ENCODE peak calls at places on chromosomes 13 and 19, in eight cellular contexts. One of them, this sample, is unnamed.

GRCh38 chr13:98839826-98840769 is 87.6 kb upstream of the SLC15A1 start:
- DNase-seq in activated B cell treated with CpG ODN at 0.5 μM for 24 hours: peak
- DNase-seq in hepatocyte: peak
- DNase-seq in cardiac fibroblast: peak
- DNase-seq in breast epithelium: no peak
- DNase-seq in AG09319: no peak
- DNase-seq in brain microvascular endothelial cell: peak
- DNase-seq in neural crest cell: peak
- DNase-seq in this sample: peak

GRCh38 chr19:40279120-40279551 is 6.0 kb downstream of the AKT2 start:
- DNase-seq in activated B cell treated with CpG ODN at 0.5 μM for 24 hours: no peak
- DNase-seq in hepatocyte: peak
- DNase-seq in cardiac fibroblast: peak
- DNase-seq in breast epithelium: no peak
- DNase-seq in AG09319: no peak
- DNase-seq in brain microvascular endothelial cell: peak
- DNase-seq in neural crest cell: no peak
- DNase-seq in this sample: no peak

GRCh38 chr13:112702983-112703379 is 13.1 kb downstream of the ATP11A start:
- DNase-seq in activated B cell treated with CpG ODN at 0.5 μM for 24 hours: no peak
- DNase-seq in hepatocyte: peak
- DNase-seq in cardiac fibroblast: no peak
- DNase-seq in breast epithelium: no peak
- DNase-seq in AG09319: no peak
- DNase-seq in brain microvascular endothelial cell: no peak
- DNase-seq in neural crest cell: no peak
- DNase-seq in this sample: no peak

GRCh38 chr13:113742000-113742441 is 17.0 kb upstream of the TMEM255B start:
- DNase-seq in activated B cell treated with CpG ODN at 0.5 μM for 24 hours: no peak
- DNase-seq in hepatocyte: peak
- DNase-seq in cardiac fibroblast: peak
- DNase-seq in breast epithelium: no peak
- DNase-seq in AG09319: no peak
- DNase-seq in brain microvascular endothelial cell: no peak
- DNase-seq in neural crest cell: no peak
- DNase-seq in this sample: peak

GRCh38 chr19:34851277-34851804 is 75.4 kb upstream of the ZNF30 start:
- DNase-seq in activated B cell treated with CpG ODN at 0.5 μM for 24 hours: no peak
- DNase-seq in hepatocyte: peak
- DNase-seq in cardiac fibroblast: no peak
- DNase-seq in breast epithelium: no peak
- DNase-seq in AG09319: no peak
- DNase-seq in brain microvascular endothelial cell: no peak
- DNase-seq in neural crest cell: no peak
- DNase-seq in this sample: peak

GRCh38 chr19:53910170-53910518 is 1.1 kb downstream of the CACNG7 start:
- DNase-seq in activated B cell treated with CpG ODN at 0.5 μM for 24 hours: no peak
- DNase-seq in hepatocyte: peak
- DNase-seq in cardiac fibroblast: peak
- DNase-seq in breast epithelium: no peak
- DNase-seq in AG09319: no peak
- DNase-seq in brain microvascular endothelial cell: no peak
- DNase-seq in neural crest cell: no peak
- DNase-seq in this sample: no peak

GRCh38 chr19:29662604-29663404 is 2.5 kb upstream of the PLEKHF1 start:
- DNase-seq in activated B cell treated with CpG ODN at 0.5 μM for 24 hours: no peak
- DNase-seq in hepatocyte: peak
- DNase-seq in cardiac fibroblast: peak
- DNase-seq in breast epithelium: peak
- DNase-seq in AG09319: peak
- DNase-seq in brain microvascular endothelial cell: peak
- DNase-seq in neural crest cell: no peak
- DNase-seq in this sample: peak

GRCh38 chr13:30585748-30586262 is 31.9 kb upstream of the USPL1 start:
- DNase-seq in activated B cell treated with CpG ODN at 0.5 μM for 24 hours: no peak
- DNase-seq in hepatocyte: no peak
- DNase-seq in cardiac fibroblast: peak
- DNase-seq in breast epithelium: no peak
- DNase-seq in AG09319: no peak
- DNase-seq in brain microvascular endothelial cell: peak
- DNase-seq in neural crest cell: no peak
- DNase-seq in this sample: no peak

GRCh38 chr19:19544257-19545127 is 6.4 kb downstream of the CILP2 start:
- DNase-seq in activated B cell treated with CpG ODN at 0.5 μM for 24 hours: no peak
- DNase-seq in hepatocyte: no peak
- DNase-seq in cardiac fibroblast: no peak
- DNase-seq in breast epithelium: no peak
- DNase-seq in AG09319: no peak
- DNase-seq in brain microvascular endothelial cell: no peak
- DNase-seq in neural crest cell: no peak
- DNase-seq in this sample: no peak

GRCh38 chr19:19452241-19453128 is 47.0 kb downstream of the GATAD2A start:
- DNase-seq in activated B cell treated with CpG ODN at 0.5 μM for 24 hours: no peak
- DNase-seq in hepatocyte: no peak
- DNase-seq in cardiac fibroblast: no peak
- DNase-seq in breast epithelium: no peak
- DNase-seq in AG09319: no peak
- DNase-seq in brain microvascular endothelial cell: no peak
- DNase-seq in neural crest cell: no peak
- DNase-seq in this sample: no peak

GRCh38 chr19:13005861-13006370 is 10.6 kb downstream of the NFIX start:
- DNase-seq in activated B cell treated with CpG ODN at 0.5 μM for 24 hours: no peak
- DNase-seq in hepatocyte: no peak
- DNase-seq in cardiac fibroblast: no peak
- DNase-seq in breast epithelium: no peak
- DNase-seq in AG09319: no peak
- DNase-seq in brain microvascular endothelial cell: no peak
- DNase-seq in neural crest cell: no peak
- DNase-seq in this sample: no peak

GRCh38 chr13:93559718-93560117 is 333.1 kb downstream of the GPC6 start:
- DNase-seq in activated B cell treated with CpG ODN at 0.5 μM for 24 hours: no peak
- DNase-seq in hepatocyte: no peak
- DNase-seq in cardiac fibroblast: peak
- DNase-seq in breast epithelium: no peak
- DNase-seq in AG09319: no peak
- DNase-seq in brain microvascular endothelial cell: peak
- DNase-seq in neural crest cell: no peak
- DNase-seq in this sample: peak

GRCh38 chr19:34337747-34338146 is 27.2 kb upstream of the GPI start:
- DNase-seq in activated B cell treated with CpG ODN at 0.5 μM for 24 hours: no peak
- DNase-seq in hepatocyte: no peak
- DNase-seq in cardiac fibroblast: no peak
- DNase-seq in breast epithelium: no peak
- DNase-seq in AG09319: no peak
- DNase-seq in brain microvascular endothelial cell: no peak
- DNase-seq in neural crest cell: no peak
- DNase-seq in this sample: no peak

GRCh38 chr13:58625703-58626389 is 994.3 kb downstream of the PCDH17 start:
- DNase-seq in activated B cell treated with CpG ODN at 0.5 μM for 24 hours: no peak
- DNase-seq in hepatocyte: no peak
- DNase-seq in cardiac fibroblast: no peak
- DNase-seq in breast epithelium: no peak
- DNase-seq in AG09319: no peak
- DNase-seq in brain microvascular endothelial cell: no peak
- DNase-seq in neural crest cell: no peak
- DNase-seq in this sample: no peak

DNA sequence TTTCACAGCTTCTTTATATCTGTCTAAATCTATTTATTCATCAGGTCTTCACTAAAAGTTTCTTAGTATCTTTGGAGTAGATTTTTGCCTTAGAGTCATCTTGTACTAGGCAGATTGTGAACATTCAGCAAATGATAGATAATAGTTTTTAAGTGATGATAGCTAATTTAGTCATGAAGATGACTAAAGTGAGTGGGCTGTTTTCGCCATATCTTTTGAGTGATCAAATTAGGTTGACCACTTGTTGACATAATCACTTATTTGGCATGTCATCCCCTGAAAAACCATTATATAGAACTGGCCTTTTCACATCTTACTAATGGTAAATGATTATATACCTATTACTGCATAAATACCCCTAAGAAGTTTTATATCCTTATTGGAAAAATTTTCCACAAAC is 999.2 kb downstream of the PCDH17 start:
- DNase-seq in activated B cell treated with CpG ODN at 0.5 μM for 24 hours: no peak
- DNase-seq in hepatocyte: no peak
- DNase-seq in cardiac fibroblast: no peak
- DNase-seq in breast epithelium: no peak
- DNase-seq in AG09319: no peak
- DNase-seq in brain microvascular endothelial cell: no peak
- DNase-seq in neural crest cell: no peak
- DNase-seq in this sample: no peak
- TF ChIP-seq CTCF in activated B cell treated with CpG ODN at 0.5 μM for 24 hours: no peak
- TF ChIP-seq CTCF in hepatocyte: no peak
- TF ChIP-seq CTCF in cardiac fibroblast: no peak
- TF ChIP-seq CTCF in breast epithelium: no peak
- TF ChIP-seq CTCF in AG09319: no peak
- TF ChIP-seq CTCF in brain microvascular endothelial cell: no peak
- TF ChIP-seq CTCF in neural crest cell: no peak
- TF ChIP-seq CTCF in this sample: no peak

GRCh38 chr19:56106993-56107392 is 14.1 kb downstream of the ZNF787 start:
- DNase-seq in activated B cell treated with CpG ODN at 0.5 μM for 24 hours: no peak
- DNase-seq in hepatocyte: no peak
- DNase-seq in cardiac fibroblast: no peak
- DNase-seq in breast epithelium: no peak
- DNase-seq in AG09319: no peak
- DNase-seq in brain microvascular endothelial cell: no peak
- DNase-seq in neural crest cell: no peak
- DNase-seq in this sample: no peak

GRCh38 chr19:56103027-56103614 is 18.0 kb downstream of the ZNF787 start:
- DNase-seq in activated B cell treated with CpG ODN at 0.5 μM for 24 hours: no peak
- DNase-seq in hepatocyte: no peak
- DNase-seq in cardiac fibroblast: no peak
- DNase-seq in breast epithelium: no peak
- DNase-seq in AG09319: no peak
- DNase-seq in brain microvascular endothelial cell: no peak
- DNase-seq in neural crest cell: no peak
- DNase-seq in this sample: no peak

GRCh38 chr19:56104423-56104822 is 16.7 kb downstream of the ZNF787 start:
- DNase-seq in activated B cell treated with CpG ODN at 0.5 μM for 24 hours: no peak
- DNase-seq in hepatocyte: no peak
- DNase-seq in cardiac fibroblast: no peak
- DNase-seq in breast epithelium: no peak
- DNase-seq in AG09319: no peak
- DNase-seq in brain microvascular endothelial cell: no peak
- DNase-seq in neural crest cell: no peak
- DNase-seq in this sample: no peak

GRCh38 chr19:56106397-56106849 is 14.7 kb downstream of the ZNF787 start:
- DNase-seq in activated B cell treated with CpG ODN at 0.5 μM for 24 hours: no peak
- DNase-seq in hepatocyte: no peak
- DNase-seq in cardiac fibroblast: no peak
- DNase-seq in breast epithelium: no peak
- DNase-seq in AG09319: no peak
- DNase-seq in brain microvascular endothelial cell: no peak
- DNase-seq in neural crest cell: no peak
- DNase-seq in this sample: no peak

GRCh38 chr19:56105090-56105701 is 15.9 kb downstream of the ZNF787 start:
- DNase-seq in activated B cell treated with CpG ODN at 0.5 μM for 24 hours: peak
- DNase-seq in hepatocyte: peak
- DNase-seq in cardiac fibroblast: peak
- DNase-seq in breast epithelium: peak
- DNase-seq in AG09319: no peak
- DNase-seq in brain microvascular endothelial cell: no peak
- DNase-seq in neural crest cell: peak
- DNase-seq in this sample: peak
- TF ChIP-seq CTCF in activated B cell treated with CpG ODN at 0.5 μM for 24 hours: no peak
- TF ChIP-seq CTCF in hepatocyte: peak
- TF ChIP-seq CTCF in cardiac fibroblast: peak
- TF ChIP-seq CTCF in breast epithelium: peak
- TF ChIP-seq CTCF in AG09319: peak
- TF ChIP-seq CTCF in brain microvascular endothelial cell: peak
- TF ChIP-seq CTCF in neural crest cell: peak
- TF ChIP-seq CTCF in this sample: peak

GRCh38 chr19:347946-348861 is 3.6 kb upstream of the MIER2 start:
- DNase-seq in activated B cell treated with CpG ODN at 0.5 μM for 24 hours: no peak
- DNase-seq in hepatocyte: no peak
- DNase-seq in cardiac fibroblast: peak
- DNase-seq in breast epithelium: no peak
- DNase-seq in AG09319: no peak
- DNase-seq in brain microvascular endothelial cell: no peak
- DNase-seq in neural crest cell: no peak
- DNase-seq in this sample: no peak
- TF ChIP-seq CTCF in activated B cell treated with CpG ODN at 0.5 μM for 24 hours: no peak
- TF ChIP-seq CTCF in hepatocyte: no peak
- TF ChIP-seq CTCF in cardiac fibroblast: peak
- TF ChIP-seq CTCF in breast epithelium: no peak
- TF ChIP-seq CTCF in AG09319: no peak
- TF ChIP-seq CTCF in brain microvascular endothelial cell: no peak
- TF ChIP-seq CTCF in neural crest cell: no peak
- TF ChIP-seq CTCF in this sample: no peak

GRCh38 chr13:76245216-76245615 is 609.1 kb downstream of the LMO7 start:
- DNase-seq in activated B cell treated with CpG ODN at 0.5 μM for 24 hours: no peak
- DNase-seq in hepatocyte: no peak
- DNase-seq in cardiac fibroblast: no peak
- DNase-seq in breast epithelium: no peak
- DNase-seq in AG09319: no peak
- DNase-seq in brain microvascular endothelial cell: no peak
- DNase-seq in neural crest cell: no peak
- DNase-seq in this sample: no peak

GRCh38 chr13:76245920-76246319 is 609.8 kb downstream of the LMO7 start:
- DNase-seq in activated B cell treated with CpG ODN at 0.5 μM for 24 hours: no peak
- DNase-seq in hepatocyte: no peak
- DNase-seq in cardiac fibroblast: no peak
- DNase-seq in breast epithelium: no peak
- DNase-seq in AG09319: no peak
- DNase-seq in brain microvascular endothelial cell: no peak
- DNase-seq in neural crest cell: no peak
- DNase-seq in this sample: no peak

DNA sequence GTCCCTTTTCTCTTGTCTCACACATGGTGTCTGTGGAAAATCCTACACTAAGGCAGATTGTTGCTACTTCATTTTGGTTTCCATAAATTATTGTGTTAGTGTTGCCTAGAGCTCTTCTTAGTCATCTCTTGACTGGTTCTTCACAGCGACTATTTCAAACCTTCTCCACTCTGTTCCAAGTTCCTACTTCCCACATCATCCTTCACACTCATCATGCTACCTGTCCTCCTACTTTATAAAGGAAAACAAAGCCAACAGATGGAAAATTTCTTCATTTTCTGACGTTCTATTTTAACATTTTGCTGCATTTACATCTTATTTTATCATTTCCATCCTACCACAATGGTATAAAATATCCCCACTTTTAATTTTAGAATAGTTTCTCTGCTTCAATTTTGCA is 614.1 kb downstream of the LMO7 start:
- DNase-seq in activated B cell treated with CpG ODN at 0.5 μM for 24 hours: no peak
- DNase-seq in hepatocyte: no peak
- DNase-seq in cardiac fibroblast: no peak
- DNase-seq in breast epithelium: no peak
- DNase-seq in AG09319: no peak
- DNase-seq in brain microvascular endothelial cell: no peak
- DNase-seq in neural crest cell: no peak
- DNase-seq in this sample: no peak
- TF ChIP-seq CTCF in activated B cell treated with CpG ODN at 0.5 μM for 24 hours: no peak
- TF ChIP-seq CTCF in hepatocyte: no peak
- TF ChIP-seq CTCF in cardiac fibroblast: no peak
- TF ChIP-seq CTCF in breast epithelium: no peak
- TF ChIP-seq CTCF in AG09319: no peak
- TF ChIP-seq CTCF in brain microvascular endothelial cell: no peak
- TF ChIP-seq CTCF in neural crest cell: no peak
- TF ChIP-seq CTCF in this sample: no peak

This sample was measured in MCF 10A.